ENCODE peak calls at places on chromosomes 2 and 18, in five cellular contexts. One of them, this sample, is unnamed.
A peak's percentile ranks its signal among the peaks of the same experiment; 100 is the strongest.

GRCh38 chr2:39216495-39217191 is 27.1 kb downstream of the CDKL4 start:
- DNase-seq in heart left ventricle: no peak
- DNase-seq in left ventricle myocardium inferior: no peak
- DNase-seq in stomach: peak; percentile 27
- DNase-seq in colonic mucosa: peak; percentile 25
- DNase-seq in this sample: no peak

GRCh38 chr2:217360111-217360510 is 500.2 kb upstream of the TNP1 start:
- DNase-seq in left ventricle myocardium inferior: no peak
- DNase-seq in stomach: no peak
- DNase-seq in colonic mucosa: no peak
- DNase-seq in heart left ventricle: no peak
- DNase-seq in this sample: no peak

GRCh38 chr2:165203689-165204559 is at the start of gene SCN3A:
- DNase-seq in heart left ventricle: no peak
- DNase-seq in colonic mucosa: peak; percentile 20
- DNase-seq in stomach: peak; percentile 30
- DNase-seq in left ventricle myocardium inferior: no peak
- DNase-seq in this sample: no peak

GRCh38 chr2:60380411-60380810 is 173.0 kb downstream of the BCL11A start:
- DNase-seq in colonic mucosa: no peak
- DNase-seq in left ventricle myocardium inferior: no peak
- DNase-seq in heart left ventricle: no peak
- DNase-seq in stomach: no peak
- DNase-seq in this sample: no peak

GRCh38 chr2:239201531-239201876 is 199.3 kb downstream of the HDAC4 start:
- DNase-seq in left ventricle myocardium inferior: peak; percentile 63
- DNase-seq in stomach: no peak
- DNase-seq in colonic mucosa: no peak
- DNase-seq in heart left ventricle: peak; percentile 63
- DNase-seq in this sample: peak; percentile 66

GRCh38 chr2:33166287-33166881 is 219.6 kb downstream of the LTBP1 start:
- DNase-seq in colonic mucosa: no peak
- DNase-seq in heart left ventricle: no peak
- DNase-seq in left ventricle myocardium inferior: no peak
- DNase-seq in stomach: no peak
- DNase-seq in this sample: no peak

GRCh38 chr18:42030586-42031182 is 75.7 kb downstream of the PIK3C3 start:
- DNase-seq in left ventricle myocardium inferior: no peak
- DNase-seq in heart left ventricle: no peak
- DNase-seq in stomach: no peak
- DNase-seq in colonic mucosa: no peak
- DNase-seq in this sample: no peak

GRCh38 chr2:101446869-101447268 is 28.0 kb downstream of the RFX8 start:
- DNase-seq in colonic mucosa: no peak
- DNase-seq in left ventricle myocardium inferior: no peak
- DNase-seq in stomach: no peak
- DNase-seq in heart left ventricle: no peak
- DNase-seq in this sample: no peak

GRCh38 chr2:134926231-134926931 is 7.8 kb downstream of the CCNT2 start:
- DNase-seq in heart left ventricle: no peak
- DNase-seq in left ventricle myocardium inferior: no peak
- DNase-seq in stomach: no peak
- DNase-seq in colonic mucosa: no peak
- DNase-seq in this sample: no peak

GRCh38 chr2:151560289-151560688 is 150.6 kb downstream of the RIF1 start:
- DNase-seq in left ventricle myocardium inferior: no peak
- DNase-seq in heart left ventricle: peak; percentile 22
- DNase-seq in stomach: no peak
- DNase-seq in colonic mucosa: no peak
- DNase-seq in this sample: no peak

GRCh38 chr2:55843096-55843991 is 80.2 kb downstream of the EFEMP1 start:
- DNase-seq in colonic mucosa: peak; percentile 70
- DNase-seq in left ventricle myocardium inferior: no peak
- DNase-seq in heart left ventricle: no peak
- DNase-seq in stomach: peak; percentile 59
- DNase-seq in this sample: no peak

GRCh38 chr2:206211657-206212255 is 52.1 kb downstream of the EEF1B2 start:
- DNase-seq in left ventricle myocardium inferior: no peak
- DNase-seq in colonic mucosa: no peak
- DNase-seq in heart left ventricle: no peak
- DNase-seq in stomach: no peak
- DNase-seq in this sample: no peak

GRCh38 chr18:52439457-52439856 is 99.5 kb downstream of the DCC start:
- DNase-seq in heart left ventricle: no peak
- DNase-seq in stomach: no peak
- DNase-seq in colonic mucosa: no peak
- DNase-seq in left ventricle myocardium inferior: no peak
- DNase-seq in this sample: no peak

GRCh38 chr18:23512641-23513040 is 9.3 kb downstream of the RMC1 start:
- DNase-seq in left ventricle myocardium inferior: no peak
- DNase-seq in colonic mucosa: no peak
- DNase-seq in stomach: no peak
- DNase-seq in heart left ventricle: no peak
- DNase-seq in this sample: no peak
- H3K27ac ChIP-seq in left ventricle myocardium inferior: no peak overlapping the region
- H3K27ac ChIP-seq in colonic mucosa: no peak overlapping the region
- H3K27ac ChIP-seq in stomach: no peak overlapping the region
- H3K27ac ChIP-seq in heart left ventricle: no peak overlapping the region
- H3K27ac ChIP-seq in this sample: no peak overlapping the region

GRCh38 chr2:157441072-157441454 is 2.8 kb downstream of the CYTIP start:
- DNase-seq in colonic mucosa: no peak
- DNase-seq in left ventricle myocardium inferior: no peak
- DNase-seq in stomach: no peak
- DNase-seq in heart left ventricle: peak; percentile 19
- DNase-seq in this sample: no peak
- H3K4me3 ChIP-seq in colonic mucosa: peak overlapping the region; percentile 11
- H3K4me3 ChIP-seq in left ventricle myocardium inferior: peak overlapping the region; percentile 24
- H3K4me3 ChIP-seq in stomach: peak overlapping the region; percentile 36
- H3K4me3 ChIP-seq in heart left ventricle: no peak overlapping the region
- H3K4me3 ChIP-seq in this sample: peak overlapping the region; percentile 35

GRCh38 chr18:13835202-13835601 is 11.3 kb downstream of the MC5R start:
- DNase-seq in colonic mucosa: no peak
- DNase-seq in stomach: no peak
- DNase-seq in heart left ventricle: no peak
- DNase-seq in left ventricle myocardium inferior: no peak
- DNase-seq in this sample: no peak
- TF ChIP-seq CTCF in colonic mucosa: no peak
- TF ChIP-seq CTCF in stomach: no peak
- TF ChIP-seq CTCF in heart left ventricle: no peak
- TF ChIP-seq CTCF in left ventricle myocardium inferior: no peak
- TF ChIP-seq CTCF in this sample: no peak

DNA sequence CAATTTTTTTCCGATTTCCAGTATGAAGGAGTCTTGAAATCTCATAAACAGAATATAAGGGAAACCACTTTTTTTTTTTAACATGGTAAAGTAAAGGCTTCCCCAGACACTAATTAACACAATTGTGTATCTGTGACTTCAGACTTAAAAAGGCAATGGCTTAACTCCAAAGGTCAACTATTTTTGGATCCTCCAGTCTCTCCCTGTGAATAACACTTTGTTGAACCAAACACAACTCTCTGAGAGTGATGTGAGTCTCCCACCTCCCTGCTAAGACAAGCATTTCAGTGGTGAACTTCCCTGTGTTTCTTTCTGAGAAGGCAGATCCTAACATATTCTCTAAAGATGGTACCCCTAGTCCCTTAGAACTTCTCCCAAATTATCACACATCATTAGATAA is 219.6 kb upstream of the RBBP8 start:
- DNase-seq in heart left ventricle: no peak
- DNase-seq in stomach: no peak
- DNase-seq in colonic mucosa: no peak
- DNase-seq in left ventricle myocardium inferior: no peak
- DNase-seq in this sample: no peak
- H3K27ac ChIP-seq in heart left ventricle: no peak overlapping the region
- H3K27ac ChIP-seq in stomach: no peak overlapping the region
- H3K27ac ChIP-seq in colonic mucosa: no peak overlapping the region
- H3K27ac ChIP-seq in left ventricle myocardium inferior: no peak overlapping the region
- H3K27ac ChIP-seq in this sample: no peak overlapping the region

This sample was measured in dorsolateral prefrontal cortex.